ENCODE peak calls at places on chromosomes 12 and 14, in five cellular contexts. One of them, this sample, is unnamed.

GRCh38 chr12:53710098-53710497 is 17.2 kb downstream of the CALCOCO1 start:
- DNase-seq in astrocyte of the cerebellum: no peak
- DNase-seq in H7: no peak
- DNase-seq in ovary: no peak
- DNase-seq in HCT116: no peak
- DNase-seq in this sample: no peak

GRCh38 chr14:65103150-65103760 is 938 bp upstream of the MAX start:
- DNase-seq in astrocyte of the cerebellum: no peak
- DNase-seq in H7: peak
- DNase-seq in ovary: no peak
- DNase-seq in HCT116: no peak
- DNase-seq in this sample: peak

GRCh38 chr14:103520657-103521437 is 1.8 kb downstream of the CKB start:
- DNase-seq in astrocyte of the cerebellum: no peak
- DNase-seq in H7: peak
- DNase-seq in ovary: peak
- DNase-seq in HCT116: peak
- DNase-seq in this sample: peak

GRCh38 chr12:6569786-6570185 is 1.7 kb upstream of the NOP2 start:
- DNase-seq in astrocyte of the cerebellum: no peak
- DNase-seq in H7: no peak
- DNase-seq in ovary: no peak
- DNase-seq in HCT116: no peak
- DNase-seq in this sample: no peak

GRCh38 chr14:75417674-75418073 is 10.1 kb upstream of the JDP2 start:
- DNase-seq in astrocyte of the cerebellum: no peak
- DNase-seq in H7: no peak
- DNase-seq in ovary: no peak
- DNase-seq in HCT116: no peak
- DNase-seq in this sample: peak

GRCh38 chr14:56512521-56512920 is 67.1 kb upstream of the TMEM260 start:
- DNase-seq in astrocyte of the cerebellum: no peak
- DNase-seq in H7: no peak
- DNase-seq in ovary: no peak
- DNase-seq in HCT116: no peak
- DNase-seq in this sample: no peak

GRCh38 chr12:52585951-52586350 is 12.3 kb upstream of the KRT74 start:
- DNase-seq in astrocyte of the cerebellum: no peak
- DNase-seq in H7: no peak
- DNase-seq in ovary: no peak
- DNase-seq in HCT116: no peak
- DNase-seq in this sample: no peak

GRCh38 chr12:13278249-13278787 is 81.8 kb downstream of the EMP1 start:
- DNase-seq in astrocyte of the cerebellum: peak
- DNase-seq in H7: peak
- DNase-seq in ovary: peak
- DNase-seq in HCT116: peak
- DNase-seq in this sample: peak

GRCh38 chr14:22084393-22085281 is 411.0 kb upstream of the OR4E1 start:
- DNase-seq in astrocyte of the cerebellum: peak
- DNase-seq in H7: peak
- DNase-seq in ovary: no peak
- DNase-seq in HCT116: peak
- DNase-seq in this sample: peak

GRCh38 chr12:24302708-24303107 is 353.2 kb upstream of the SOX5 start:
- DNase-seq in astrocyte of the cerebellum: no peak
- DNase-seq in H7: no peak
- DNase-seq in ovary: no peak
- DNase-seq in HCT116: no peak
- DNase-seq in this sample: no peak

GRCh38 chr14:105531088-105531957 is 4.9 kb downstream of the TMEM121 start:
- DNase-seq in astrocyte of the cerebellum: no peak
- DNase-seq in H7: peak
- DNase-seq in ovary: no peak
- DNase-seq in HCT116: no peak
- DNase-seq in this sample: no peak

GRCh38 chr14:74380172-74380571 is 31.9 kb downstream of the VRTN start:
- DNase-seq in astrocyte of the cerebellum: no peak
- DNase-seq in H7: no peak
- DNase-seq in ovary: no peak
- DNase-seq in HCT116: no peak
- DNase-seq in this sample: no peak

GRCh38 chr12:98358144-98358543 is 157.2 kb upstream of the TMPO start:
- DNase-seq in astrocyte of the cerebellum: no peak
- DNase-seq in H7: no peak
- DNase-seq in ovary: no peak
- DNase-seq in HCT116: no peak
- DNase-seq in this sample: no peak

GRCh38 chr12:95286713-95287112 is 69.1 kb downstream of the VEZT start:
- DNase-seq in astrocyte of the cerebellum: no peak
- DNase-seq in H7: no peak
- DNase-seq in ovary: no peak
- DNase-seq in HCT116: no peak
- DNase-seq in this sample: peak

GRCh38 chr12:22101749-22102243 is 55.8 kb downstream of the CMAS start:
- DNase-seq in astrocyte of the cerebellum: peak
- DNase-seq in H7: no peak
- DNase-seq in ovary: no peak
- DNase-seq in HCT116: no peak
- DNase-seq in this sample: peak

GRCh38 chr12:20282411-20282810 is 85.9 kb upstream of the PDE3A start:
- DNase-seq in astrocyte of the cerebellum: peak
- DNase-seq in H7: no peak
- DNase-seq in ovary: no peak
- DNase-seq in HCT116: no peak
- DNase-seq in this sample: no peak

GRCh38 chr14:33836895-33837577 is 113.8 kb downstream of the EGLN3 start:
- DNase-seq in astrocyte of the cerebellum: no peak
- DNase-seq in H7: no peak
- DNase-seq in ovary: no peak
- DNase-seq in HCT116: no peak
- DNase-seq in this sample: no peak

GRCh38 chr12:30692470-30692869 is 3.2 kb downstream of the IPO8 start:
- DNase-seq in astrocyte of the cerebellum: no peak
- DNase-seq in H7: no peak
- DNase-seq in ovary: no peak
- DNase-seq in HCT116: no peak
- DNase-seq in this sample: peak

GRCh38 chr12:124428792-124429281 is 133.9 kb downstream of the RFLNA start:
- DNase-seq in astrocyte of the cerebellum: no peak
- DNase-seq in H7: no peak
- DNase-seq in ovary: peak
- DNase-seq in HCT116: no peak
- DNase-seq in this sample: peak

GRCh38 chr12:19849208-19849607 is 409.9 kb downstream of the AEBP2 start:
- DNase-seq in astrocyte of the cerebellum: no peak
- DNase-seq in H7: no peak
- DNase-seq in ovary: no peak
- DNase-seq in HCT116: no peak
- DNase-seq in this sample: no peak

GRCh38 chr12:45049912-45050318 is 984 bp downstream of the DBX2 start:
- DNase-seq in astrocyte of the cerebellum: no peak
- DNase-seq in H7: no peak
- DNase-seq in ovary: no peak
- DNase-seq in HCT116: no peak
- DNase-seq in this sample: no peak

GRCh38 chr14:106694638-106695393 is 1168.4 kb downstream of the TMEM121 start:
- DNase-seq in astrocyte of the cerebellum: no peak
- DNase-seq in H7: no peak
- DNase-seq in ovary: no peak
- DNase-seq in HCT116: no peak
- DNase-seq in this sample: no peak

GRCh38 chr14:75825147-75825592 is 156.6 kb downstream of the TGFB3 start:
- DNase-seq in astrocyte of the cerebellum: no peak
- DNase-seq in H7: no peak
- DNase-seq in ovary: no peak
- DNase-seq in HCT116: no peak
- DNase-seq in this sample: peak

GRCh38 chr12:1878695-1879094 is 39.8 kb downstream of the CACNA2D4 start:
- DNase-seq in astrocyte of the cerebellum: no peak
- DNase-seq in H7: no peak
- DNase-seq in ovary: no peak
- DNase-seq in HCT116: no peak
- DNase-seq in this sample: no peak

GRCh38 chr12:32302218-32302826 is 97.0 kb upstream of the FGD4 start:
- DNase-seq in astrocyte of the cerebellum: no peak
- DNase-seq in H7: peak
- DNase-seq in ovary: no peak
- DNase-seq in HCT116: peak
- DNase-seq in this sample: peak

GRCh38 chr14:21557084-21557901 is 22.6 kb downstream of the OR10G3 start:
- DNase-seq in astrocyte of the cerebellum: peak
- DNase-seq in H7: peak
- DNase-seq in ovary: peak
- DNase-seq in HCT116: peak
- DNase-seq in this sample: peak

GRCh38 chr14:38210168-38210567 is 2.5 kb downstream of the SSTR1 start:
- DNase-seq in astrocyte of the cerebellum: no peak
- DNase-seq in H7: no peak
- DNase-seq in ovary: no peak
- DNase-seq in HCT116: no peak
- DNase-seq in this sample: peak

GRCh38 chr12:96241484-96242256 is 47.5 kb downstream of the ELK3 start:
- DNase-seq in astrocyte of the cerebellum: no peak
- DNase-seq in H7: no peak
- DNase-seq in ovary: no peak
- DNase-seq in HCT116: no peak
- DNase-seq in this sample: peak

GRCh38 chr12:82055391-82055790 is 296.2 kb upstream of the PPFIA2 start:
- DNase-seq in astrocyte of the cerebellum: no peak
- DNase-seq in H7: no peak
- DNase-seq in ovary: no peak
- DNase-seq in HCT116: no peak
- DNase-seq in this sample: no peak

GRCh38 chr14:63361790-63362189 is 43.1 kb upstream of the GPHB5 start:
- DNase-seq in astrocyte of the cerebellum: no peak
- DNase-seq in H7: no peak
- DNase-seq in ovary: no peak
- DNase-seq in HCT116: no peak
- DNase-seq in this sample: no peak

GRCh38 chr12:57724936-57725740 is 13.4 kb downstream of the AGAP2 start:
- DNase-seq in astrocyte of the cerebellum: no peak
- DNase-seq in H7: no peak
- DNase-seq in ovary: no peak
- DNase-seq in HCT116: no peak
- DNase-seq in this sample: no peak

DNA sequence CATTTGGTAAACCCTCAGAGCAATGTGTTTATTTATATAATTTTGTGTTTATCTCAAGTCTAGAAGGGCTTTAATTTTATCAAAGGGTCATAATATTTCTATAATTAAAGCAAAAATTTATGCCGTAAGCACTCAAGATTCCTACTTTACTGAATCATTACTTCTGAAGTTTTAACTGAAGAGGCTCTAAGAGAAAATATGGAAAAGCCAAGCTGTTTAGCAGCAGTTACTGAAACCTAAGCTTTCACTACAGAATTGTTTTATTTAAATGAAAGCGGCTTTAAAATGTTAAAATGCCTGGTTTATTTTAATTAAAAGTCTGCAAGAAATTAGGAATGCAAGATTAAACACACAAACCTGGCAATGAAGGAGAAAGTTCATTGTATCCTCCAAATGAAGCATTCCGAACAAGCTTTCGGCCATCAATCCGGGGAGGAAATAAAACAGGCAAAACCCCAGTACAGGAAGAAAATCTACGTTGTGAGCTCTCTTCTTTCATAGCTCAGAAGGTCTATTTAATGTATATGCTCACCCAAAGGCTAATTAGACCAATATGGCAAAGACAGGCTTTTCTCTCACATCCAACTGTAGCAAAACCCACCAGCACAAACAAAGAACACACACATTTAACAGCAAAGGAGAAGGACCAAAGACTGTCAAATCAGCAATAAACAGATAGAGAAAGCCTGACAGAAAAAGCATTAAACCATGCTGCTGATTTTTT is 74.1 kb upstream of the BBS10 start:
- DNase-seq in astrocyte of the cerebellum: no peak
- DNase-seq in H7: no peak
- DNase-seq in ovary: no peak
- DNase-seq in HCT116: no peak
- DNase-seq in this sample: peak
- H3K4me3 ChIP-seq in astrocyte of the cerebellum: peak
- H3K4me3 ChIP-seq in H7: no peak
- H3K4me3 ChIP-seq in ovary: no peak
- H3K4me3 ChIP-seq in HCT116: no peak
- H3K4me3 ChIP-seq in this sample: peak

GRCh38 chr14:91414475-91415342 is 2.9 kb downstream of the CCDC88C start:
- DNase-seq in astrocyte of the cerebellum: no peak
- DNase-seq in H7: peak
- DNase-seq in ovary: no peak
- DNase-seq in HCT116: no peak
- DNase-seq in this sample: no peak
- H3K4me3 ChIP-seq in astrocyte of the cerebellum: no peak
- H3K4me3 ChIP-seq in H7: no peak
- H3K4me3 ChIP-seq in ovary: no peak
- H3K4me3 ChIP-seq in HCT116: no peak
- H3K4me3 ChIP-seq in this sample: no peak

GRCh38 chr12:117968084-117968789 is 553 bp downstream of the KSR2 start:
- DNase-seq in astrocyte of the cerebellum: no peak
- DNase-seq in H7: peak
- DNase-seq in ovary: no peak
- DNase-seq in HCT116: no peak
- DNase-seq in this sample: no peak
- H3K4me3 ChIP-seq in astrocyte of the cerebellum: peak
- H3K4me3 ChIP-seq in H7: peak
- H3K4me3 ChIP-seq in ovary: no peak
- H3K4me3 ChIP-seq in HCT116: peak
- H3K4me3 ChIP-seq in this sample: no peak

GRCh38 chr12:14935031-14935430 is 3.3 kb downstream of the ERP27 start:
- DNase-seq in astrocyte of the cerebellum: no peak
- DNase-seq in H7: no peak
- DNase-seq in ovary: no peak
- DNase-seq in HCT116: no peak
- DNase-seq in this sample: peak

GRCh38 chr12:14937689-14938088 is 648 bp downstream of the ERP27 start:
- DNase-seq in astrocyte of the cerebellum: no peak
- DNase-seq in H7: peak
- DNase-seq in ovary: no peak
- DNase-seq in HCT116: peak
- DNase-seq in this sample: no peak

GRCh38 chr12:14938301-14938700 is at the start of gene ERP27:
- DNase-seq in astrocyte of the cerebellum: no peak
- DNase-seq in H7: no peak
- DNase-seq in ovary: no peak
- DNase-seq in HCT116: no peak
- DNase-seq in this sample: no peak

GRCh38 chr12:14936224-14936861 is 2.0 kb downstream of the ERP27 start:
- DNase-seq in astrocyte of the cerebellum: no peak
- DNase-seq in H7: peak
- DNase-seq in ovary: no peak
- DNase-seq in HCT116: no peak
- DNase-seq in this sample: no peak

DNA sequence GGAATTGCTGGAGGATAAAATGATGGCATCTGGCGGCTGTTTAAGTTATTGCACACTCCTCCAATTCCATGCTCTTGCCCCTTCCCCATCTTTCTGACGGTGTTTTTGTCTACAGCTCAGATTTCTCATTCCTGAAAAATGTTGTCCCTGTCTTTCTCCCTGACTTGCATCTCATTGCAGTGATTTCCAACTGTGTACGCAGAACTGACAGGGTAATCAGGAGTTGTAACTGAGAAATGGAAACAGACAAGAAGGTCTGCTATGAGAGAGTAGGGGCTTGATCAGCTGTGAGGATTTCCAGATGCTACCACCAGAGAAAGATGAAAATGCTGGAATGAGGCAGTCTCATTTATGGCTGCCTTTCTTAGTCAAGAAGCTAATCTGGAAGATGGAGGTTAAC is 1.3 kb downstream of the ERP27 start:
- DNase-seq in astrocyte of the cerebellum: no peak
- DNase-seq in H7: no peak
- DNase-seq in ovary: no peak
- DNase-seq in HCT116: no peak
- DNase-seq in this sample: no peak
- H3K4me3 ChIP-seq in astrocyte of the cerebellum: no peak
- H3K4me3 ChIP-seq in H7: no peak
- H3K4me3 ChIP-seq in ovary: no peak
- H3K4me3 ChIP-seq in HCT116: no peak
- H3K4me3 ChIP-seq in this sample: no peak

This sample was measured in fibroblast of villous mesenchyme.